ENCODE peak calls at places on chromosome 12, in eight cellular contexts. D, T, I, H, G, A, C and F are unnamed samples.

GRCh38 chr12:122348505-122348904 is 74.0 kb downstream of the CLIP1 start:
- DNase-seq in D (no peak), T (no peak), I (no peak), H (no peak), G (no peak), A (no peak), C (no peak), F (no peak)

GRCh38 chr12:99746538-99746937 is 99.0 kb downstream of the GARIN6 start:
- DNase-seq in D (no peak), T (no peak), I (no peak), H (no peak), G (no peak), A (no peak), C (no peak), F (no peak)

GRCh38 chr12:30000401-30000800 is 216.7 kb upstream of the TMTC1 start:
- DNase-seq in D (no peak), T (no peak), I (no peak), H (peak), G (no peak), A (no peak), C (no peak), F (no peak)

GRCh38 chr12:45124485-45125155 is 73.7 kb upstream of the DBX2 start:
- DNase-seq in D (no peak), T (no peak), I (no peak), H (no peak), G (no peak), A (no peak), C (no peak), F (no peak)

GRCh38 chr12:12266389-12266872 is 413 bp downstream of the LRP6 start:
- DNase-seq in D (no peak), T (no peak), I (no peak), H (no peak), G (no peak), A (peak), C (no peak), F (no peak)

GRCh38 chr12:95591731-95592130 is 40.5 kb upstream of the USP44 start:
- DNase-seq in D (no peak), T (no peak), I (no peak), H (no peak), G (no peak), A (no peak), C (no peak), F (no peak)

GRCh38 chr12:12684375-12685106 is 11.4 kb downstream of the GPR19 start:
- DNase-seq in D (peak), T (no peak), I (no peak), H (peak), G (peak), A (no peak), C (peak), F (peak)

GRCh38 chr12:46964496-46965098 is 114.8 kb upstream of the PCED1B start:
- DNase-seq in D (peak), T (peak), I (no peak), H (peak), G (no peak), A (no peak), C (peak), F (no peak)

GRCh38 chr12:81208193-81208946 is 130.5 kb downstream of the ACSS3 start:
- DNase-seq in D (no peak), T (no peak), I (no peak), H (peak), G (no peak), A (no peak), C (no peak), F (no peak)

DNA sequence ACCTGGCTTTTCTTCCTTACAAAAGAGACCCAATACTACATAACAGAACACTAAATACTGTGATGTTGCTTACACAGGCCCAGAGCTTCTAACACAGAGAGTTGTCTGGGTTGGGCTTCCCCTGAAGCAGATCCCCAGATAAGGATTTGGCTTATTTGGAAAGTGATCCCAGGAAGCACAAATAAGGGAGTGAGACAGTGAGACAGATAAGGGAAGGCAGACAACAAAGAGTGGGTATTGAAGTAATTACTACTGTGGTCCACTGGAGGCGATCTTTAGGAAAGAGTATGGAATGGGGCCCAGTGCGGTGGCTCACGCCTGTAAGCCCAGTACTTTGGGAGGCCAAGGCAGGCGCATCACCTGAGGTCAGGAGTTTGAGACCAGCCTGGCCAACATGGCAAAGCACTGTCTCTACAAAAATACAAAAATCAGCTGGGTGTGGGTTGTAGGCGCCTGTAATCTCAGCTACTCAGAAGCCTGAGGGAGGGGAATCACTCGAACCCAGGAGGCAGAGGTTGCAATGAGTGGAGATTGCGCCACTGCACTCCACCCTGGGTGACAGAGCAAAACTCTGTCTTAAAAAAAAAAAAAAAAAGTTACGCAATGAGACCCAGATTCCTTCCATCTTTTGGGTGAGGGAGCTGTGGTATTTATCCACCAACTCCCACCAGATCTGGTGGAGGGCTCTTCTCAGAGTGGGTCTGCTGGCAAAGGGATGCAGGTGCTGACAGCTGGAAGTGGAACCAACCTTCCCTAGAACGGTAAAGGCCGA is 10.2 kb upstream of the C12orf43 start:
- DNase-seq in D (peak), T (no peak), I (no peak), H (peak), G (no peak), A (no peak), C (no peak), F (no peak)
- TF ChIP-seq CTCF in D (peak), T (no peak), I (no peak), H (peak), G (no peak), A (no peak), C (no peak), F (peak)

DNA sequence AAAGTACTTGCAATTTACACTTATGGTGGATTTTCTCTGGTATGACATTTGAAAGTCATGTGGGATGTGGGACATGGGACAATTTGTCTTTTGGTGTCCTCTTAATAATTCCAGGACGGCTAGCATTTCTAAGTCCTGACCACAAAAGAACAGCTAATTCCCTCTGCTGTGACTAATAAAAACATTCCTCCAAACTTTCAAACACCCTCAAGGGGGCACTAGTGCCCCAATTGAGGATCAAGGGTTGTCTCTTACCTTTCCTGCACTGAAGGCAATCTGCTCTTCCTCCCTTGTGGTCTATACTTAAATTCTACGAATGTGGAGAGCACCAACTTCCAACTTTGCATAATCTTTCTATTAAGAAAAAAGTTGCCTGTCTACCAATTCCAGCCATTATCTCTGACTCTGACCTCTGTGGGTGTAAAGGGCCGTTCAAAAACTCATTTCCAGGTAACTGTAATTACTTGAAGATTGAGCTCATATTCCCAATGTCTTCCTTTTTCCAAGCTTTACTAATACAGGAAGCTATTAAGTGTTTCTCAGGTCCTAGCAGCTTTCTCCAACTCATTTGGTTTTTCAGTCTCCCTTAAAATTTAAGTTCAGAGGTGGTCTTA is 210.2 kb downstream of the PTPRO start:
- DNase-seq in D (peak), T (peak), I (no peak), H (peak), G (no peak), A (peak), C (no peak), F (no peak)
- TF ChIP-seq CTCF in D (peak), T (no peak), I (peak), H (peak), G (peak), A (peak), C (peak), F (peak)

GRCh38 chr12:7319934-7320333 is 16.1 kb downstream of the ACSM4 start:
- DNase-seq in D (no peak), T (no peak), I (no peak), H (no peak), G (no peak), A (no peak), C (no peak), F (no peak)
- TF ChIP-seq CTCF in D (peak), T (no peak), I (no peak), H (no peak), G (no peak), A (no peak), C (no peak), F (peak)

GRCh38 chr12:120831648-120832267 is 72.4 kb downstream of the SPPL3 start:
- DNase-seq in D (no peak), T (no peak), I (no peak), H (no peak), G (no peak), A (no peak), C (no peak), F (no peak)
- TF ChIP-seq CTCF in D (no peak), T (no peak), I (no peak), H (no peak), G (no peak), A (no peak), C (no peak), F (no peak)